ENCODE peak calls at places on chromosomes 5 and 9, in seven cellular contexts. One of them, this sample, is unnamed.

GRCh38 chr5:53422539-53422938 is 57.9 kb upstream of the FST start:
- DNase-seq in ovary: no peak
- DNase-seq in stomach: no peak
- DNase-seq in neuronal stem cell: no peak
- DNase-seq in Caco-2: no peak
- DNase-seq in brain microvascular endothelial cell: peak; percentile 83
- DNase-seq in cardiac fibroblast: peak; percentile 90
- DNase-seq in this sample: no peak

GRCh38 chr9:129702563-129702962 is 37.1 kb downstream of the PRRX2 start:
- DNase-seq in ovary: no peak
- DNase-seq in stomach: peak; percentile 42
- DNase-seq in neuronal stem cell: no peak
- DNase-seq in Caco-2: no peak
- DNase-seq in brain microvascular endothelial cell: no peak
- DNase-seq in cardiac fibroblast: peak; percentile 36
- DNase-seq in this sample: no peak

GRCh38 chr5:103446813-103447212 is 115.8 kb downstream of the NUDT12 start:
- DNase-seq in ovary: no peak
- DNase-seq in stomach: no peak
- DNase-seq in neuronal stem cell: no peak
- DNase-seq in Caco-2: no peak
- DNase-seq in brain microvascular endothelial cell: no peak
- DNase-seq in cardiac fibroblast: no peak
- DNase-seq in this sample: no peak

GRCh38 chr5:111147502-111147901 is 55.4 kb downstream of the WDR36 start:
- DNase-seq in ovary: no peak
- DNase-seq in stomach: no peak
- DNase-seq in neuronal stem cell: no peak
- DNase-seq in Caco-2: no peak
- DNase-seq in brain microvascular endothelial cell: no peak
- DNase-seq in cardiac fibroblast: no peak
- DNase-seq in this sample: no peak

GRCh38 chr9:20111173-20111843 is 322.5 kb upstream of the SLC24A2 start:
- DNase-seq in ovary: no peak
- DNase-seq in stomach: no peak
- DNase-seq in neuronal stem cell: no peak
- DNase-seq in Caco-2: no peak
- DNase-seq in brain microvascular endothelial cell: no peak
- DNase-seq in cardiac fibroblast: no peak
- DNase-seq in this sample: no peak

GRCh38 chr9:12790883-12791282 is 16.1 kb downstream of the LURAP1L start:
- DNase-seq in ovary: no peak
- DNase-seq in stomach: no peak
- DNase-seq in neuronal stem cell: no peak
- DNase-seq in Caco-2: no peak
- DNase-seq in brain microvascular endothelial cell: no peak
- DNase-seq in cardiac fibroblast: no peak
- DNase-seq in this sample: no peak

GRCh38 chr9:93064392-93065124 is 6.1 kb downstream of the SUSD3 start:
- DNase-seq in ovary: no peak
- DNase-seq in stomach: peak; percentile 57
- DNase-seq in neuronal stem cell: no peak
- DNase-seq in Caco-2: no peak
- DNase-seq in brain microvascular endothelial cell: no peak
- DNase-seq in cardiac fibroblast: no peak
- DNase-seq in this sample: no peak

GRCh38 chr5:178403956-178404600 is 171.5 kb upstream of the PHYKPL start:
- DNase-seq in ovary: no peak
- DNase-seq in stomach: no peak
- DNase-seq in neuronal stem cell: no peak
- DNase-seq in Caco-2: no peak
- DNase-seq in brain microvascular endothelial cell: no peak
- DNase-seq in cardiac fibroblast: no peak
- DNase-seq in this sample: no peak

GRCh38 chr9:113484258-113484730 is 20.8 kb downstream of the RGS3 start:
- DNase-seq in ovary: peak; percentile 66
- DNase-seq in stomach: peak; percentile 84
- DNase-seq in neuronal stem cell: no peak
- DNase-seq in Caco-2: no peak
- DNase-seq in brain microvascular endothelial cell: peak; percentile 11
- DNase-seq in cardiac fibroblast: peak; percentile 56
- DNase-seq in this sample: peak; percentile 57

GRCh38 chr9:92543972-92544371 is 8.2 kb upstream of the ECM2 start:
- DNase-seq in ovary: no peak
- DNase-seq in stomach: no peak
- DNase-seq in neuronal stem cell: no peak
- DNase-seq in Caco-2: no peak
- DNase-seq in brain microvascular endothelial cell: no peak
- DNase-seq in cardiac fibroblast: no peak
- DNase-seq in this sample: no peak

GRCh38 chr5:88364991-88365390 is 96.3 kb upstream of the TMEM161B start:
- DNase-seq in ovary: no peak
- DNase-seq in stomach: no peak
- DNase-seq in neuronal stem cell: no peak
- DNase-seq in Caco-2: no peak
- DNase-seq in brain microvascular endothelial cell: no peak
- DNase-seq in cardiac fibroblast: no peak
- DNase-seq in this sample: no peak

DNA sequence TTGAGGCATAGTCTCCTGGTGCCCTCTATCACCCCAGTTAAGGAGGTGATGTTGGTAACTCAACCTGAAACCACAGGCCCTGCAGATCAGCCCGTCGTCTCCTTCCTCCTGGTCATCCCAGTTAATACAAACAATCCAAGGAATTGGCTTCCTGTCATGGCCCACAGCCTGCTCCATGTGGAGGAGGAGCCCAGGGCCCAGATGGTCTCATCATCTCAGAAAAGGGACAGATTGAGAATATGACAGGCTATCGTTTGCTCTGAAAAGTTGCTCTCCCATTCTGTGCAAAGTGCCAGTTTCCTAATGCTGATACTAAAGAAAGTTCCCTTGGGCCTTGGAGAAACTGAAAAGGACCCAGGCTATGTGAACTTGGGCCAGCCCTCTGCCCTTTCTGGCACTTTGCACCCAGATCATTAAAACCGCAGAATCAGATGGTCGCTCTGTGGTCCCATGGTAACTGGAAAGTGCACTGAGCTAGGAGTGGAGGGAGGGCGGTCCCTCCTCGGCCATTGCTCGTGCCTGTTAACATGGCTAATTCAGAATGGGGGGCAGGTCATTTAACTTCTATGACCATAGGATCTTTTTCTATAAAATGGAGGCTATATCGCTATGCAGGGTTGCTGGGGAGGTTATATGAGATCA is 685 bp upstream of the SPAAR start:
- DNase-seq in ovary: no peak
- DNase-seq in stomach: no peak
- DNase-seq in neuronal stem cell: no peak
- DNase-seq in Caco-2: no peak
- DNase-seq in brain microvascular endothelial cell: no peak
- DNase-seq in cardiac fibroblast: no peak
- DNase-seq in this sample: no peak
- H3K4me3 ChIP-seq in ovary: no peak overlapping the region
- H3K4me3 ChIP-seq in stomach: no peak overlapping the region
- H3K4me3 ChIP-seq in neuronal stem cell: no peak overlapping the region
- H3K4me3 ChIP-seq in Caco-2: no peak overlapping the region
- H3K4me3 ChIP-seq in brain microvascular endothelial cell: no peak overlapping the region
- H3K4me3 ChIP-seq in cardiac fibroblast: peak overlapping the region; percentile 39
- H3K4me3 ChIP-seq in this sample: no peak overlapping the region

DNA sequence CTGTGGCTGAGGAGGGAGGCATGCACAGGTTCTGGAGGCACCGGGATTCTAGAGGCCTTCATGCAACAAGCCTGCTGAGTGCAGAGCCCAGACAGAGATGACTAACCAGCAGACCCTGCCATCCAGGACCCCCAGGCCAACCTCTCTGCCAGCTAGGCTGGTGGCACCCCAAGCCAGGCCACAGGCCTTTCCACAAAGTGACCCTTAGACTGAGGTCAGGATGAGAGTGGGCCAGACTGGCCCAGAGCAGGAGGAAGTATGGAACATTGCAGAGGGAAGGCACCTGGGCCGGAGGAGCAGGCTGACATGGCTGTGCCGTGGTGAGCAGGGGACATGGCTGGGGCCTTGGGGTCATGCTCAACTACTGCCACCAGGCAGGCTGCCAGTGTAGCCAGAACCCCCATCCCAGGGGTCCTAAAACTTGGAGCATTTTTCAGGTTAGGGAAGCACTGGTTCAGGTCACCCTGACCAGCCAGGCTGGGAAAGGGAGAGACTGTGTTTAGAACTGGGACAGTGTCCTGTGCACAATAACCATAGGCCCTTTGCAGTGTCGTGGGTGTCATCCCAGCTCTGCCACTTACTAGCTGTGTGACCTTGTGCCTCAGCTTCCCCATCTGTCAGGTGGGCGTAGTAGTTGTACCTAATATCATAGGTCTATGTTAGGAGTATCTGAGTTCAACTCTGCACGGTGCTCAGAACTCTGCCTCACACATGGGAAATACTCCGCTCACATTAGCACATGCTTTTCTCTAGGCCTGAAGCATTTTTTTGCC is 17.3 kb downstream of the TCF7 start:
- DNase-seq in ovary: peak; percentile 30
- DNase-seq in stomach: no peak
- DNase-seq in neuronal stem cell: no peak
- DNase-seq in Caco-2: no peak
- DNase-seq in brain microvascular endothelial cell: no peak
- DNase-seq in cardiac fibroblast: no peak
- DNase-seq in this sample: no peak
- H3K4me3 ChIP-seq in ovary: no peak overlapping the region
- H3K4me3 ChIP-seq in stomach: no peak overlapping the region
- H3K4me3 ChIP-seq in neuronal stem cell: no peak overlapping the region
- H3K4me3 ChIP-seq in Caco-2: no peak overlapping the region
- H3K4me3 ChIP-seq in brain microvascular endothelial cell: no peak overlapping the region
- H3K4me3 ChIP-seq in cardiac fibroblast: no peak overlapping the region
- H3K4me3 ChIP-seq in this sample: no peak overlapping the region

GRCh38 chr5:109126481-109126880 is 283.3 kb downstream of the PJA2 start:
- DNase-seq in ovary: no peak
- DNase-seq in stomach: no peak
- DNase-seq in neuronal stem cell: no peak
- DNase-seq in Caco-2: no peak
- DNase-seq in brain microvascular endothelial cell: no peak
- DNase-seq in cardiac fibroblast: no peak
- DNase-seq in this sample: no peak
- H3K4me3 ChIP-seq in ovary: no peak overlapping the region
- H3K4me3 ChIP-seq in stomach: no peak overlapping the region
- H3K4me3 ChIP-seq in neuronal stem cell: no peak overlapping the region
- H3K4me3 ChIP-seq in Caco-2: no peak overlapping the region
- H3K4me3 ChIP-seq in brain microvascular endothelial cell: no peak overlapping the region
- H3K4me3 ChIP-seq in cardiac fibroblast: no peak overlapping the region
- H3K4me3 ChIP-seq in this sample: no peak overlapping the region

DNA sequence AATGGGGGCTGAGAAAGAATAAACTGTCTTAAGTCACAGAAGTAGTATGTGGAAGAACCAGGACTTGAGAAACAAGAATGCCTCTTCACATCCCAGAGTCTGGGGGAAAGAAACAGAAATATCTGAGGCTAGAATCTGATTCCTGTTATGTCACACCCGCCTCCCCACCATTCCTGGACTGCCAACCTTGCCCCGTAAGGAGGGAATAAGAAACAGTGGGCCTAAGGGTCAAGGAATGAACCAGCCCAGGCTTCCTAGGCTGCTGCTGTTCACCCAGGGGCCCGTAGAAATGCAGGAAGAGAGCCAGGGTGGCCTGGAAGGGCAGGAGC is 4.3 kb downstream of the PCDH1 start:
- DNase-seq in ovary: peak; percentile 7
- DNase-seq in stomach: no peak
- DNase-seq in neuronal stem cell: no peak
- DNase-seq in Caco-2: no peak
- DNase-seq in brain microvascular endothelial cell: no peak
- DNase-seq in cardiac fibroblast: no peak
- DNase-seq in this sample: no peak
- H3K4me3 ChIP-seq in ovary: no peak overlapping the region
- H3K4me3 ChIP-seq in stomach: no peak overlapping the region
- H3K4me3 ChIP-seq in neuronal stem cell: no peak overlapping the region
- H3K4me3 ChIP-seq in Caco-2: no peak overlapping the region
- H3K4me3 ChIP-seq in brain microvascular endothelial cell: no peak overlapping the region
- H3K4me3 ChIP-seq in cardiac fibroblast: no peak overlapping the region
- H3K4me3 ChIP-seq in this sample: no peak overlapping the region

GRCh38 chr9:35095175-35095574 is 1.2 kb downstream of the PIGO start:
- DNase-seq in ovary: peak; percentile 47
- DNase-seq in stomach: no peak
- DNase-seq in neuronal stem cell: no peak
- DNase-seq in Caco-2: no peak
- DNase-seq in brain microvascular endothelial cell: no peak
- DNase-seq in cardiac fibroblast: no peak
- DNase-seq in this sample: no peak
- H3K4me3 ChIP-seq in ovary: no peak overlapping the region
- H3K4me3 ChIP-seq in stomach: no peak overlapping the region
- H3K4me3 ChIP-seq in neuronal stem cell: peak overlapping the region; percentile 85
- H3K4me3 ChIP-seq in Caco-2: peak overlapping the region; percentile 83
- H3K4me3 ChIP-seq in brain microvascular endothelial cell: no peak overlapping the region
- H3K4me3 ChIP-seq in cardiac fibroblast: no peak overlapping the region
- H3K4me3 ChIP-seq in this sample: peak overlapping the region; percentile 81

GRCh38 chr5:135834639-135835529 is at the start of gene SLC25A48:
- DNase-seq in ovary: peak; percentile 47
- DNase-seq in stomach: peak; percentile 40
- DNase-seq in neuronal stem cell: peak; percentile 71
- DNase-seq in Caco-2: peak; percentile 86
- DNase-seq in brain microvascular endothelial cell: no peak
- DNase-seq in cardiac fibroblast: peak; percentile 26
- DNase-seq in this sample: no peak
- H3K4me3 ChIP-seq in ovary: no peak within 1 kb of the TSS
- H3K4me3 ChIP-seq in stomach: peak within 1 kb of the TSS; percentile 41
- H3K4me3 ChIP-seq in neuronal stem cell: peak within 1 kb of the TSS; percentile 7
- H3K4me3 ChIP-seq in Caco-2: peak within 1 kb of the TSS; percentile 57
- H3K4me3 ChIP-seq in brain microvascular endothelial cell: peak within 1 kb of the TSS; percentile 29
- H3K4me3 ChIP-seq in cardiac fibroblast: peak within 1 kb of the TSS; percentile 32
- H3K4me3 ChIP-seq in this sample: peak within 1 kb of the TSS; percentile 62

DNA sequence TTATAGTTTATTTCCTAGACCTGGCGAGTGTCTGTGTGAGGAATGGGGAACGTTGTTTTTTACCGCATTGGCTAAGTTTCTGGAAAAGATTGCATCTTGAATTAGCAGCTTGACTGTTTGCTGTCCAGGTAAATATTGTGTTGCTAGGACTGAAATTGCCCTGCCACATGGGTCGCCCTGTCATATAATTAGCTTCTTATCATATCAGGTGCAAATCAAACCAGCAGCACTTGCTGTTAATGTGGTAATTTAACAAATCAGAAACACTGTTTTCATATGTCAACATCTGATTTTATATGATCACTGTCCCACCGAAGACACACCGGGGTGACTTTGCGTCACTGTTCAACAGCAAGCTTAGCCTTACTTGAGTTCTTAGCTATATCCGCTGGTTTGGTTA is 63.7 kb upstream of the ZNF622 start:
- DNase-seq in ovary: no peak
- DNase-seq in stomach: no peak
- DNase-seq in neuronal stem cell: no peak
- DNase-seq in Caco-2: no peak
- DNase-seq in brain microvascular endothelial cell: no peak
- DNase-seq in cardiac fibroblast: no peak
- DNase-seq in this sample: no peak
- H3K4me3 ChIP-seq in ovary: no peak overlapping the region
- H3K4me3 ChIP-seq in stomach: no peak overlapping the region
- H3K4me3 ChIP-seq in neuronal stem cell: no peak overlapping the region
- H3K4me3 ChIP-seq in Caco-2: no peak overlapping the region
- H3K4me3 ChIP-seq in brain microvascular endothelial cell: no peak overlapping the region
- H3K4me3 ChIP-seq in cardiac fibroblast: no peak overlapping the region
- H3K4me3 ChIP-seq in this sample: no peak overlapping the region